ENCODE peak calls at places on chromosomes 1 and 21, in nine cellular contexts. One of them, this sample, is unnamed.

GRCh38 chr1:204314209-204314892 is 45.4 kb downstream of the PLEKHA6 start:
- DNase-seq in testis: no peak
- DNase-seq in GM12878: no peak
- DNase-seq in adrenal gland: no peak
- DNase-seq in breast epithelium: no peak
- DNase-seq in esophagus muscularis mucosa: no peak
- DNase-seq in stomach: no peak
- DNase-seq in IMR-90: no peak
- DNase-seq in uterus: no peak
- DNase-seq in this sample: no peak

GRCh38 chr21:31902438-31902837 is 29.6 kb downstream of the HUNK start:
- DNase-seq in testis: no peak
- DNase-seq in GM12878: no peak
- DNase-seq in adrenal gland: no peak
- DNase-seq in breast epithelium: no peak
- DNase-seq in esophagus muscularis mucosa: no peak
- DNase-seq in stomach: no peak
- DNase-seq in IMR-90: no peak
- DNase-seq in uterus: no peak
- DNase-seq in this sample: no peak

GRCh38 chr21:45287438-45288391 is at the start of gene POFUT2:
- DNase-seq in testis: peak; percentile 95
- DNase-seq in GM12878: peak; percentile 82
- DNase-seq in adrenal gland: peak; percentile 98
- DNase-seq in breast epithelium: peak; percentile 94
- DNase-seq in esophagus muscularis mucosa: peak; percentile 98
- DNase-seq in stomach: peak; percentile 99
- DNase-seq in IMR-90: peak; percentile 92
- DNase-seq in uterus: peak; percentile 98
- DNase-seq in this sample: peak; percentile 91

GRCh38 chr1:208170252-208170651 is 73.9 kb downstream of the PLXNA2 start:
- DNase-seq in testis: no peak
- DNase-seq in GM12878: no peak
- DNase-seq in adrenal gland: no peak
- DNase-seq in breast epithelium: no peak
- DNase-seq in esophagus muscularis mucosa: no peak
- DNase-seq in stomach: peak; percentile 59
- DNase-seq in IMR-90: no peak
- DNase-seq in uterus: no peak
- DNase-seq in this sample: no peak

GRCh38 chr1:171563675-171564074 is 58.4 kb upstream of the MYOCOS start:
- DNase-seq in testis: no peak
- DNase-seq in GM12878: no peak
- DNase-seq in adrenal gland: no peak
- DNase-seq in breast epithelium: no peak
- DNase-seq in esophagus muscularis mucosa: no peak
- DNase-seq in stomach: no peak
- DNase-seq in IMR-90: peak; percentile 76
- DNase-seq in uterus: no peak
- DNase-seq in this sample: no peak

GRCh38 chr1:234613128-234613875 is 3.3 kb upstream of the IRF2BP2 start:
- DNase-seq in testis: no peak
- DNase-seq in GM12878: no peak
- DNase-seq in adrenal gland: peak; percentile 30
- DNase-seq in breast epithelium: no peak
- DNase-seq in esophagus muscularis mucosa: peak; percentile 21
- DNase-seq in stomach: no peak
- DNase-seq in IMR-90: peak; percentile 92
- DNase-seq in uterus: no peak
- DNase-seq in this sample: no peak

GRCh38 chr1:23341829-23342697 is 2.0 kb downstream of the HNRNPR start:
- DNase-seq in testis: no peak
- DNase-seq in GM12878: no peak
- DNase-seq in adrenal gland: no peak
- DNase-seq in breast epithelium: no peak
- DNase-seq in esophagus muscularis mucosa: no peak
- DNase-seq in stomach: no peak
- DNase-seq in IMR-90: no peak
- DNase-seq in uterus: no peak
- DNase-seq in this sample: no peak

GRCh38 chr1:216710598-216711333 is 12.5 kb downstream of the ESRRG start:
- DNase-seq in testis: no peak
- DNase-seq in GM12878: no peak
- DNase-seq in adrenal gland: no peak
- DNase-seq in breast epithelium: no peak
- DNase-seq in esophagus muscularis mucosa: no peak
- DNase-seq in stomach: no peak
- DNase-seq in IMR-90: no peak
- DNase-seq in uterus: no peak
- DNase-seq in this sample: no peak

GRCh38 chr1:2443285-2444137 is 31.1 kb upstream of the PEX10 start:
- DNase-seq in testis: peak; percentile 38
- DNase-seq in GM12878: no peak
- DNase-seq in adrenal gland: no peak
- DNase-seq in breast epithelium: no peak
- DNase-seq in esophagus muscularis mucosa: no peak
- DNase-seq in stomach: no peak
- DNase-seq in IMR-90: no peak
- DNase-seq in uterus: no peak
- DNase-seq in this sample: no peak

GRCh38 chr1:2638466-2639115 is 5.8 kb upstream of the MMEL1 start:
- DNase-seq in testis: no peak
- DNase-seq in GM12878: no peak
- DNase-seq in adrenal gland: no peak
- DNase-seq in breast epithelium: no peak
- DNase-seq in esophagus muscularis mucosa: no peak
- DNase-seq in stomach: no peak
- DNase-seq in IMR-90: no peak
- DNase-seq in uterus: no peak
- DNase-seq in this sample: no peak

GRCh38 chr1:73839922-73840321 is 358.1 kb downstream of the LRRIQ3 start:
- DNase-seq in testis: peak; percentile 47
- DNase-seq in GM12878: no peak
- DNase-seq in adrenal gland: no peak
- DNase-seq in breast epithelium: no peak
- DNase-seq in esophagus muscularis mucosa: no peak
- DNase-seq in stomach: no peak
- DNase-seq in IMR-90: no peak
- DNase-seq in uterus: no peak
- DNase-seq in this sample: no peak

GRCh38 chr1:17822741-17823426 is 67.8 kb downstream of the ACTL8 start:
- DNase-seq in testis: no peak
- DNase-seq in GM12878: no peak
- DNase-seq in adrenal gland: peak; percentile 11
- DNase-seq in breast epithelium: no peak
- DNase-seq in esophagus muscularis mucosa: no peak
- DNase-seq in stomach: peak; percentile 19
- DNase-seq in IMR-90: no peak
- DNase-seq in uterus: no peak
- DNase-seq in this sample: no peak

GRCh38 chr1:62746086-62746808 is 37.7 kb upstream of the ATG4C start:
- DNase-seq in testis: no peak
- DNase-seq in GM12878: no peak
- DNase-seq in adrenal gland: no peak
- DNase-seq in breast epithelium: no peak
- DNase-seq in esophagus muscularis mucosa: no peak
- DNase-seq in stomach: no peak
- DNase-seq in IMR-90: peak; percentile 70
- DNase-seq in uterus: no peak
- DNase-seq in this sample: no peak

GRCh38 chr21:15415541-15416261 is 314.1 kb upstream of the USP25 start:
- DNase-seq in testis: peak; percentile 39
- DNase-seq in GM12878: no peak
- DNase-seq in adrenal gland: no peak
- DNase-seq in breast epithelium: no peak
- DNase-seq in esophagus muscularis mucosa: no peak
- DNase-seq in stomach: no peak
- DNase-seq in IMR-90: no peak
- DNase-seq in uterus: no peak
- DNase-seq in this sample: no peak

GRCh38 chr1:111161843-111162242 is 21.8 kb downstream of the CEPT1 start:
- DNase-seq in testis: no peak
- DNase-seq in GM12878: no peak
- DNase-seq in adrenal gland: no peak
- DNase-seq in breast epithelium: no peak
- DNase-seq in esophagus muscularis mucosa: no peak
- DNase-seq in stomach: no peak
- DNase-seq in IMR-90: peak; percentile 19
- DNase-seq in uterus: no peak
- DNase-seq in this sample: no peak

GRCh38 chr1:42933060-42933586 is 25.5 kb downstream of the SLC2A1 start:
- DNase-seq in testis: no peak
- DNase-seq in GM12878: no peak
- DNase-seq in adrenal gland: no peak
- DNase-seq in breast epithelium: no peak
- DNase-seq in esophagus muscularis mucosa: no peak
- DNase-seq in stomach: no peak
- DNase-seq in IMR-90: no peak
- DNase-seq in uterus: no peak
- DNase-seq in this sample: no peak

GRCh38 chr1:234218078-234218477 is 155.2 kb upstream of the COA6 start:
- DNase-seq in testis: no peak
- DNase-seq in GM12878: no peak
- DNase-seq in adrenal gland: no peak
- DNase-seq in breast epithelium: no peak
- DNase-seq in esophagus muscularis mucosa: no peak
- DNase-seq in stomach: no peak
- DNase-seq in IMR-90: no peak
- DNase-seq in uterus: no peak
- DNase-seq in this sample: no peak

GRCh38 chr21:36744560-36745231 is 45.8 kb downstream of the SIM2 start:
- DNase-seq in testis: no peak
- DNase-seq in GM12878: no peak
- DNase-seq in adrenal gland: peak; percentile 47
- DNase-seq in breast epithelium: peak; percentile 32
- DNase-seq in esophagus muscularis mucosa: no peak
- DNase-seq in stomach: peak; percentile 76
- DNase-seq in IMR-90: no peak
- DNase-seq in uterus: no peak
- DNase-seq in this sample: no peak

GRCh38 chr1:112762541-112763141 is 47.5 kb upstream of the PPM1J start:
- DNase-seq in testis: no peak
- DNase-seq in GM12878: no peak
- DNase-seq in adrenal gland: no peak
- DNase-seq in breast epithelium: peak; percentile 61
- DNase-seq in esophagus muscularis mucosa: no peak
- DNase-seq in stomach: no peak
- DNase-seq in IMR-90: peak; percentile 38
- DNase-seq in uterus: no peak
- DNase-seq in this sample: no peak

GRCh38 chr1:184145083-184145482 is 93.6 kb downstream of the TSEN15 start:
- DNase-seq in testis: no peak
- DNase-seq in GM12878: no peak
- DNase-seq in adrenal gland: no peak
- DNase-seq in breast epithelium: no peak
- DNase-seq in esophagus muscularis mucosa: peak; percentile 50
- DNase-seq in stomach: no peak
- DNase-seq in IMR-90: no peak
- DNase-seq in uterus: no peak
- DNase-seq in this sample: no peak
- H3K27me3 ChIP-seq in testis: no peaks in the 10 kb centered on the region
- H3K27me3 ChIP-seq in GM12878: peaks cover 3% of the 10 kb centered on the region
- H3K27me3 ChIP-seq in adrenal gland: no peaks in the 10 kb centered on the region
- H3K27me3 ChIP-seq in breast epithelium: no peaks in the 10 kb centered on the region
- H3K27me3 ChIP-seq in esophagus muscularis mucosa: no peaks in the 10 kb centered on the region
- H3K27me3 ChIP-seq in stomach: no peaks in the 10 kb centered on the region
- H3K27me3 ChIP-seq in IMR-90: peaks cover 10% of the 10 kb centered on the region
- H3K27me3 ChIP-seq in uterus: no peaks in the 10 kb centered on the region
- H3K27me3 ChIP-seq in this sample: no peaks in the 10 kb centered on the region

GRCh38 chr21:42118121-42118795 is 47.1 kb downstream of the UMODL1 start:
- DNase-seq in testis: no peak
- DNase-seq in GM12878: no peak
- DNase-seq in adrenal gland: no peak
- DNase-seq in breast epithelium: no peak
- DNase-seq in esophagus muscularis mucosa: no peak
- DNase-seq in stomach: no peak
- DNase-seq in IMR-90: no peak
- DNase-seq in uterus: no peak
- DNase-seq in this sample: no peak

GRCh38 chr21:42118901-42119300 is 47.8 kb downstream of the UMODL1 start:
- DNase-seq in testis: no peak
- DNase-seq in GM12878: no peak
- DNase-seq in adrenal gland: no peak
- DNase-seq in breast epithelium: no peak
- DNase-seq in esophagus muscularis mucosa: no peak
- DNase-seq in stomach: no peak
- DNase-seq in IMR-90: peak; percentile 48
- DNase-seq in uterus: no peak
- DNase-seq in this sample: no peak

GRCh38 chr21:42120904-42121535 is 49.9 kb downstream of the UMODL1 start:
- DNase-seq in testis: no peak
- DNase-seq in GM12878: no peak
- DNase-seq in adrenal gland: no peak
- DNase-seq in breast epithelium: no peak
- DNase-seq in esophagus muscularis mucosa: no peak
- DNase-seq in stomach: no peak
- DNase-seq in IMR-90: no peak
- DNase-seq in uterus: no peak
- DNase-seq in this sample: no peak

GRCh38 chr21:42121792-42122191 is 50.7 kb downstream of the UMODL1 start:
- DNase-seq in testis: no peak
- DNase-seq in GM12878: no peak
- DNase-seq in adrenal gland: no peak
- DNase-seq in breast epithelium: no peak
- DNase-seq in esophagus muscularis mucosa: no peak
- DNase-seq in stomach: peak; percentile 32
- DNase-seq in IMR-90: no peak
- DNase-seq in uterus: no peak
- DNase-seq in this sample: no peak

GRCh38 chr21:42120056-42120903 is 49.2 kb downstream of the UMODL1 start:
- DNase-seq in testis: no peak
- DNase-seq in GM12878: no peak
- DNase-seq in adrenal gland: no peak
- DNase-seq in breast epithelium: peak; percentile 60
- DNase-seq in esophagus muscularis mucosa: no peak
- DNase-seq in stomach: no peak
- DNase-seq in IMR-90: no peak
- DNase-seq in uterus: no peak
- DNase-seq in this sample: no peak
- TF ChIP-seq CTCF in testis: no peak
- TF ChIP-seq CTCF in GM12878: no peak
- TF ChIP-seq CTCF in adrenal gland: no peak
- TF ChIP-seq CTCF in breast epithelium: no peak
- TF ChIP-seq CTCF in esophagus muscularis mucosa: no peak
- TF ChIP-seq CTCF in stomach: no peak
- TF ChIP-seq CTCF in IMR-90: no peak
- TF ChIP-seq CTCF in uterus: no peak
- TF ChIP-seq CTCF in this sample: no peak

GRCh38 chr1:27137022-27137542 is 17.8 kb downstream of the SLC9A1 start:
- DNase-seq in testis: no peak
- DNase-seq in GM12878: no peak
- DNase-seq in adrenal gland: peak; percentile 52
- DNase-seq in breast epithelium: peak; percentile 42
- DNase-seq in esophagus muscularis mucosa: no peak
- DNase-seq in stomach: peak; percentile 74
- DNase-seq in IMR-90: no peak
- DNase-seq in uterus: no peak
- DNase-seq in this sample: no peak
- TF ChIP-seq POLR2A in testis: no peak
- TF ChIP-seq POLR2A in GM12878: peak; percentile 84
- TF ChIP-seq POLR2A in adrenal gland: no peak
- TF ChIP-seq POLR2A in breast epithelium: no peak
- TF ChIP-seq POLR2A in esophagus muscularis mucosa: no peak
- TF ChIP-seq POLR2A in stomach: no peak
- TF ChIP-seq POLR2A in IMR-90: no peak
- TF ChIP-seq POLR2A in uterus: no peak
- TF ChIP-seq POLR2A in this sample: no peak

GRCh38 chr1:7095343-7095964 is 310.2 kb downstream of the CAMTA1 start:
- DNase-seq in testis: no peak
- DNase-seq in GM12878: no peak
- DNase-seq in adrenal gland: no peak
- DNase-seq in breast epithelium: no peak
- DNase-seq in esophagus muscularis mucosa: no peak
- DNase-seq in stomach: no peak
- DNase-seq in IMR-90: no peak
- DNase-seq in uterus: no peak
- DNase-seq in this sample: no peak
- H3K27me3 ChIP-seq in testis: no peaks in the 10 kb centered on the region
- H3K27me3 ChIP-seq in GM12878: peaks cover 7% of the 10 kb centered on the region
- H3K27me3 ChIP-seq in adrenal gland: no peaks in the 10 kb centered on the region
- H3K27me3 ChIP-seq in breast epithelium: peaks cover 11% of the 10 kb centered on the region
- H3K27me3 ChIP-seq in esophagus muscularis mucosa: no peaks in the 10 kb centered on the region
- H3K27me3 ChIP-seq in stomach: peaks cover 77% of the 10 kb centered on the region
- H3K27me3 ChIP-seq in IMR-90: peaks cover 60% of the 10 kb centered on the region
- H3K27me3 ChIP-seq in uterus: no peaks in the 10 kb centered on the region
- H3K27me3 ChIP-seq in this sample: no peaks in the 10 kb centered on the region